ENCODE peak calls at places on chromosomes 5 and 9, in seven cellular contexts. X is cardiac fibroblast, B is A673, E is HFFc6, A is fibroblast of the aortic adventitia, H is A549, D is NCI-H2029 treated with DMSO at 0.1 percent for 48 hours. U is an unnamed sample.

GRCh38 chr9:136206602-136207333 is 1.8 kb upstream of the LHX3 start:
- DNase-seq in X (no peak), B (no peak), E (no peak), A (no peak), H (no peak), D (no peak), U (no peak)

GRCh38 chr9:38127271-38127839 is 58.3 kb upstream of the SHB start:
- DNase-seq in X (no peak), B (peak), E (no peak), A (no peak), H (no peak), D (no peak), U (no peak)

GRCh38 chr5:120684213-120684612 is 220.1 kb downstream of the PRR16 start:
- DNase-seq in X (peak), B (no peak), E (peak), A (peak), H (no peak), D (no peak), U (no peak)

GRCh38 chr9:72952914-72953313 is at the start of gene ALDH1A1:
- DNase-seq in X (no peak), B (peak), E (no peak), A (peak), H (peak), D (peak), U (no peak)

GRCh38 chr9:91945277-91946074 is 4.6 kb downstream of the ROR2 start:
- DNase-seq in X (peak), B (peak), E (no peak), A (peak), H (no peak), D (no peak), U (no peak)

GRCh38 chr9:34984049-34984448 is 5.5 kb upstream of the DNAJB5 start:
- DNase-seq in X (peak), B (peak), E (peak), A (peak), H (no peak), D (no peak), U (no peak)

GRCh38 chr9:111622626-111623025 is 8.5 kb upstream of the DNAJC25 start:
- DNase-seq in X (peak), B (peak), E (peak), A (peak), H (peak), D (no peak), U (no peak)

GRCh38 chr9:136614967-136615623 is 47.6 kb upstream of the EGFL7 start:
- DNase-seq in X (no peak), B (no peak), E (no peak), A (no peak), H (peak), D (no peak), U (no peak)

GRCh38 chr9:72315510-72316287 is 49.3 kb downstream of the ZFAND5 start:
- DNase-seq in X (peak), B (peak), E (no peak), A (peak), H (peak), D (peak), U (no peak)

GRCh38 chr9:93450817-93451761 is at the start of gene FAM120A:
- DNase-seq in X (peak), B (peak), E (peak), A (peak), H (peak), D (peak), U (peak)

GRCh38 chr5:150777685-150778084 is 872 bp upstream of the SMIM3 start:
- DNase-seq in X (no peak), B (no peak), E (no peak), A (no peak), H (no peak), D (no peak), U (no peak)

GRCh38 chr9:23492126-23493002 is 333.7 kb downstream of the ELAVL2 start:
- DNase-seq in X (peak), B (peak), E (peak), A (peak), H (peak), D (peak), U (no peak)

GRCh38 chr9:121059998-121060636 is 10.0 kb upstream of the C5 start:
- DNase-seq in X (peak), B (peak), E (peak), A (peak), H (peak), D (peak), U (no peak)

GRCh38 chr9:115335441-115335840 is 217.5 kb upstream of the TNC start:
- DNase-seq in X (no peak), B (no peak), E (no peak), A (no peak), H (no peak), D (no peak), U (no peak)

GRCh38 chr5:10149911-10150310 is 99.8 kb downstream of the ATPSCKMT start:
- DNase-seq in X (no peak), B (no peak), E (no peak), A (no peak), H (no peak), D (no peak), U (no peak)

GRCh38 chr9:69806642-69807041 is 14.0 kb upstream of the CFAP95 start:
- DNase-seq in X (no peak), B (no peak), E (no peak), A (no peak), H (no peak), D (no peak), U (no peak)

GRCh38 chr9:93030642-93031628 is 27.6 kb upstream of the SUSD3 start:
- DNase-seq in X (no peak), B (no peak), E (no peak), A (no peak), H (no peak), D (no peak), U (no peak)

GRCh38 chr5:4113905-4114304 is 518.3 kb downstream of the IRX1 start:
- DNase-seq in X (no peak), B (no peak), E (no peak), A (no peak), H (no peak), D (no peak), U (no peak)

GRCh38 chr5:150540615-150541396 is 32.9 kb downstream of the NDST1 start:
- DNase-seq in X (peak), B (no peak), E (peak), A (peak), H (no peak), D (no peak), U (no peak)

GRCh38 chr5:113311301-113311700 is 123.5 kb downstream of the TSSK1B start:
- DNase-seq in X (no peak), B (no peak), E (no peak), A (no peak), H (no peak), D (no peak), U (no peak)

U was measured in activated effector memory CD4-positive, alpha-beta T cell treated with Interleukin-2 at 50 U/mL for 16 hours.